ENCODE peak calls at places on chromosomes 2 and 18, in five cellular contexts. D is psoas muscle, O is thoracic aorta, G is endodermal cell, F is A549. Y is an unnamed sample. For H3K4me1, the result is how much of the 10 kb centered on the place peaks cover.

GRCh38 chr2:133424876-133425275 is 143.4 kb downstream of the NCKAP5 start:
- DNase-seq in G (no peak), D (no peak), F (no peak), O (no peak), Y (no peak)

GRCh38 chr2:238741277-238741676 is 106.6 kb upstream of the TWIST2 start:
- DNase-seq in G (no peak), O (no peak), F (no peak), D (no peak), Y (no peak)

GRCh38 chr2:9174771-9175441 is 31.7 kb upstream of the ASAP2 start:
- DNase-seq in F (no peak), O (no peak), G (peak), D (no peak), Y (no peak)

GRCh38 chr2:197263077-197263476 is 47.5 kb downstream of the ANKRD44 start:
- DNase-seq in O (no peak), F (no peak), G (no peak), D (no peak), Y (no peak)

GRCh38 chr18:79856119-79857080 is 58.7 kb downstream of the KCNG2 start:
- DNase-seq in D (no peak), F (peak), O (no peak), G (peak), Y (no peak)

GRCh38 chr2:241223211-241224067 is 35.0 kb downstream of the ANO7 start:
- DNase-seq in D (peak), F (no peak), O (no peak), G (no peak), Y (no peak)

GRCh38 chr2:107988108-107988507 is 1.8 kb downstream of the SLC5A7 start:
- DNase-seq in D (no peak), O (no peak), G (no peak), F (no peak), Y (no peak)

GRCh38 chr2:103179800-103180199 is 418.0 kb downstream of the TMEM182 start:
- DNase-seq in O (no peak), F (no peak), G (no peak), D (peak), Y (no peak)

GRCh38 chr2:222960126-222960525 is 91.9 kb upstream of the KCNE4 start:
- DNase-seq in G (no peak), O (no peak), D (no peak), F (no peak), Y (no peak)

GRCh38 chr2:36734304-36734703 is 37.8 kb downstream of the VIT start:
- DNase-seq in D (no peak), G (no peak), O (no peak), F (no peak), Y (no peak)

DNA sequence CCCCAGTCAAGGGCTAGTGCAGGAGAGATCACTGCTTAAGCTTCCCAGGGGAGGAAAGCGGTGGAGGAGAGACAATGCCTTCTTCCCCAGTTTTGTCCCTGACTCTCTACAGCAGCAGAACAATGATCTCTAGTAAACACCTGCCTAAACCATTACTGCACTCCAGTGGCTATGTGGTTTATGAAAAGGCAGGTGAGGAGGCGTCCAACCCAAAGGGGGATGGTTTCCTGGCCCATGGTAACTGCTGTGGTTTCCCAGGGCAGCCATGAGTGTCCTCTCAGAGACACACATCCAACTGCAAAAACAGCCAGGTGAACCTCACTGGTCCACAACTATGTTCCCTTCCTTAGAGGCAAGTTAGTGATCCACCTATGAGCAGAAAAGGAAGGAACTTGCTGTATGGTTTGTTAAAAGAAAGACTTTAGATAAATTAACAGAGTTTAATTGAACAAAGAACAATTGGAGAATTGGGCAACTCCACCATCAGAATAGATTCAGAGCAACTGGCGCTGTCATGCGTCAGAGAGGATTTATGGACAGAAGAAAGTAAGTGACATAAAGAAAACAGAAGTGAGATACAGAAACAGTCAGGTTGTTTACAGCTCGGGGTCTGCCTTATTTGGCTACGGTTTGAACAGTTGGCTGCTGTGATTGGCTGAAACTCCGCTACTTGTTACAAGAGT is 4.8 kb upstream of the TTC39C start:
- DNase-seq in G (no peak), F (no peak), D (no peak), O (no peak), Y (no peak)
- H3K4me1 ChIP-seq in G (under half), F (under half), D (under half), O (under half), Y (under half)

GRCh38 chr2:33709986-33710385 is 110.9 kb upstream of the FAM98A start:
- DNase-seq in O (no peak), D (no peak), G (no peak), F (no peak), Y (no peak)

GRCh38 chr2:33707312-33707711 is 108.2 kb upstream of the FAM98A start:
- DNase-seq in G (no peak), O (no peak), F (no peak), D (no peak), Y (no peak)

GRCh38 chr2:33704352-33704751 is 105.3 kb upstream of the FAM98A start:
- DNase-seq in F (no peak), G (no peak), D (no peak), O (no peak), Y (no peak)

DNA sequence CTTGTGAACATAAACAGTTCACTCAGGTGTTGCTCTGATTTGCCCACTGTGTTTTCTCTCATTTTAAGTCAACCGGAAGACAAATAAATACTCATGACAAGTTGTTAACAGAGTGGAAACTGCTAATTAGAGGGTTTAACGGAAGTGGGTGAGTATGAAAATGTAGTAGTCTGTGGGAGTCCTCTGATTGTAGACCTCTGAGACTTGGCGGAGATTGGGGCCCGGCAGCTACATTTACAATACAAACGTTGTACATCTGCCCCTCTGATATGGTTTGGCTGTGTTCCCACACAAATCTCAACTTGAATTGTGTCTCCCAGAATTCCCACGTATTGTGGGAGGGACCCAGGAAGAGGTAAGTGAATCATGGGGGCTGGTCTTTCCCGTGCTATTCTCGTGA is 107.3 kb upstream of the FAM98A start:
- DNase-seq in F (no peak), G (no peak), O (no peak), D (no peak), Y (no peak)
- H3K4me3 ChIP-seq in F (no peak), G (no peak), O (no peak), D (no peak), Y (no peak)

DNA sequence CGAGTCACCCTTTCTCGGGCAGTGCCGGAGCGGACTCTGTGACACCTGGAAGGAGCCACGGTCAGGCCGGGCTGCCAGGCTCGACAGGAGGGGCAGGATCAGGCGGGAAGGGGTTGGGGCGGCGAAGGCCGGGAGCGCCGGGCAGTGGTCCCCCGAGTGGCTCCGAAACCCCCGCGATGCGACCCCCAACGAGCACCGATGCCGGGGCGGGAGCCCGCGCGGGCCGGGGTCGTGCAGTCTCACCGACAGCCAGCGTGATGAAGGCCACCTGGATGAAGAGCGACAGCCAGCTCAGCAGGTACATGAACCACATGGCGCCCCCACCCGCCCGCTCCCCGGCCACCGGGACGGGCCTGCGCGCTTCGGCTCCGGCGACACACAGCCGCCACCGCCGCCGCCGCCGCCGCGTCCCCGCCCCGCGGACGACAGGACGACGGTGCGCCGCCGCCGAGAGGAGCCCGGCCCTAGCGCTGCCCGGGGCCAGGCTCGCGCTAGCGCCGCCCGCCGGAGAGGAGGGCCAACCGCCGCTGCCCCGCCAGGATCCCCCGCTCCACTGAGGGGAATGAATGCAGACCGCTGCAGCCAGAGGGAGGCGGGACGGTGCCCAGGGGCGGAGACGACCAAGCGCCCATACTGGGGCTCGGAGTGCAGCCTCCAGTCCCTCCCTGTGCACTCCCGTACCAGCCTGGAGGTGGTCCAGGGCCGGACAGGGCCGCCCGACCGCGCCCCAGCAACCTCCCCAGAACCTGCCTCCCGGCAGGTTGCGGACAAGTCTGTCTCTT is at the start of gene TEX261:
- DNase-seq in O (peak), F (peak), G (peak), D (peak), Y (peak)
- TF ChIP-seq CTCF in O (peak), F (peak), G (peak), D (peak), Y (peak)

GRCh38 chr18:24055009-24055804 is 40.7 kb downstream of the TTC39C start:
- DNase-seq in D (no peak), F (no peak), O (no peak), G (no peak), Y (no peak)

GRCh38 chr18:24056506-24056905 is 42.0 kb downstream of the TTC39C start:
- DNase-seq in O (no peak), F (no peak), G (no peak), D (no peak), Y (no peak)

GRCh38 chr18:24057804-24058203 is 43.2 kb downstream of the TTC39C start:
- DNase-seq in D (no peak), F (no peak), O (no peak), G (no peak), Y (no peak)

GRCh38 chr18:24054130-24054529 is 39.6 kb downstream of the TTC39C start:
- DNase-seq in O (no peak), D (no peak), G (no peak), F (no peak), Y (no peak)

GRCh38 chr18:24055878-24056277 is 41.3 kb downstream of the TTC39C start:
- DNase-seq in F (no peak), G (no peak), O (no peak), D (no peak), Y (peak)
- H3K4me1 ChIP-seq in F (under half), G (under half), O (under half), D (under half), Y (under half)

DNA sequence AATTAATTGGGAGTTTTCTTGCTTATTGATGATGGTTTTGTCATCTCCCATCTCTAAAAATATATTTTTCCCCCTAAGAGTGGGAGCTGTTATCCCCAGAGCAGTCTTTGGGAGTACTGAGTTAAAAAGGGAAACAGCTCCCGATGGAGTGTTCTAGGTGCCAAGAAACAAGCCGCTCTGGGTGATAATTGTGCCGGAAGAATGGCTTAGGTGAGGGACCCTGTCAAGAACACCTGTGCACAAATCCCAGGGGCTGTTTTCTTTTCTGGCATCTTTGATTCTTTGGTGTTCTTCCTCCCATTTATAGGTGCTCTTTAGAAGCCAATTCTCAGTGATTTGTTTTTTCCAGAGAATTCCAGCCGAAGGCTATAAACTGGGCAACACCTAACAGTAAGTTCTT is 1.4 kb upstream of the CAPN13 start:
- DNase-seq in G (no peak), O (no peak), D (no peak), F (no peak), Y (no peak)
- H3K4me3 ChIP-seq in G (no peak), O (no peak), D (no peak), F (no peak), Y (no peak)

DNA sequence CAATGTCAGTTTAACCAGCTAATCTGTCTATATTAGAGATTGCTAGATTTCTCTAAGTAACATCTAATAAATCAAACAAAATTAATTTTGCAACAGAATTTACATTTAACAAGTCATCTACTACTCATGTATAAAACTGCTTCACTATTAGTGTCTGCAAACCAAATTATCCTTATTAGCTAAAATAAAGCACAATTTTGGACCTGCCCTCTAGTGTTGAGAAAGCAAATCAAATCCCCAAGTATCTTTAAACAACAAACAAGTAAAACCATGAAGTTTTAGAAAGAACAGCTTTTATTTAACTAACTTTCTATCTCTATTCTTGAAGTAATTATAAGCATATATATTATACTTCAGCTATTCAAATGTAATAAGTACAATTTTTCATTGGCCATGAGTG is 113.1 kb upstream of the SP3 start:
- DNase-seq in D (no peak), F (no peak), G (no peak), O (no peak), Y (no peak)
- TF ChIP-seq CTCF in D (peak), F (peak), G (peak), O (peak), Y (peak)

DNA sequence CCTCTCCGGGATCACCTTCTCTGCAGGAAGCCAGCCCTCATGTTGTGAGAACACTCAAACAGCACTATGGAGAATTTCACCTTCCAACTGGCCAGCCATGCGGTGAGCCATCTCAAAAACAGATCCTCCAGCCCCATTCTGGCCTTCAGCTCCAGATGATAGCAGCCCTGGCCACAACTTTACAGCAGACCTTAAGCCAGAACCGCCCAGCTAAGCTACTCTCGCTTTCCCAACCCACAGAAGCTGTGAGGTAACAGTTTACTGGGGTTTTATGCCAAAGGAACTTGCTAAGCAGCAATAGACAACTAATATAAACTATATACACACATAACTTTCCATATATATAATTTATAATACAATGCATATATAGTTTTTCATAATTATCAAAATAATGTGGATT is 11.6 kb upstream of the PTPN4 start:
- DNase-seq in G (no peak), F (no peak), O (no peak), D (no peak), Y (no peak)
- H3K4me1 ChIP-seq in G (under half), F (half or more), O (under half), D (under half), Y (under half)

GRCh38 chr2:162000466-162000865 is 73.5 kb downstream of the DPP4 start:
- DNase-seq in D (no peak), G (no peak), O (no peak), F (no peak), Y (no peak)

GRCh38 chr2:162007447-162008040 is 66.5 kb downstream of the DPP4 start:
- DNase-seq in G (no peak), O (no peak), D (no peak), F (no peak), Y (no peak)

GRCh38 chr2:162006326-162006725 is 67.7 kb downstream of the DPP4 start:
- DNase-seq in O (no peak), G (no peak), F (no peak), D (no peak), Y (no peak)

GRCh38 chr2:161999331-161999730 is 74.7 kb downstream of the DPP4 start:
- DNase-seq in O (no peak), F (no peak), G (no peak), D (no peak), Y (no peak)

GRCh38 chr2:162002623-162003200 is 71.3 kb downstream of the DPP4 start:
- DNase-seq in D (no peak), O (no peak), F (no peak), G (no peak), Y (no peak)
- H3K4me3 ChIP-seq in D (no peak), O (no peak), F (no peak), G (no peak), Y (no peak)